ENCODE peak calls at places on chromosomes 12 and 14, in four cellular contexts. L, N, W and P are unnamed samples.
A peak's percentile ranks its signal among the peaks of the same experiment; 100 is the strongest.

GRCh38 chr14:105739331-105740102 is 213.1 kb downstream of the TMEM121 start:
- DNase-seq in L (no peak), W (no peak), N (no peak), P (no peak)

GRCh38 chr12:1821805-1822204 is 1.4 kb downstream of the LRTM2 start:
- DNase-seq in L (no peak), N (peak; percentile 12), W (no peak), P (no peak)

GRCh38 chr12:60209933-60210332 is 614.1 kb downstream of the SLC16A7 start:
- DNase-seq in L (no peak), W (no peak), N (no peak), P (no peak)

GRCh38 chr14:43887523-43887922 is 619.6 kb downstream of the FSCB start:
- DNase-seq in N (no peak), L (no peak), W (no peak), P (no peak)

GRCh38 chr12:81461163-81461562 is 298.0 kb downstream of the PPFIA2 start:
- DNase-seq in N (no peak), W (no peak), L (no peak), P (no peak)

GRCh38 chr12:16155938-16156337 is 121.5 kb downstream of the SLC15A5 start:
- DNase-seq in L (no peak), W (no peak), N (no peak), P (no peak)

GRCh38 chr14:36781897-36782296 is 120.2 kb downstream of the PAX9 start:
- DNase-seq in W (no peak), L (no peak), N (no peak), P (no peak)

GRCh38 chr14:24897793-24898192 is 152.2 kb downstream of the STXBP6 start:
- DNase-seq in W (no peak), L (no peak), N (no peak), P (no peak)

GRCh38 chr14:53509845-53510244 is 356.7 kb upstream of the DDHD1 start:
- DNase-seq in N (no peak), L (no peak), W (no peak), P (no peak)

GRCh38 chr14:63727736-63728728 is at the start of gene SGPP1:
- DNase-seq in W (peak; percentile 65), N (peak; percentile 90), L (no peak), P (peak; percentile 85)

GRCh38 chr14:52801014-52801708 is 9.8 kb upstream of the GNPNAT1 start:
- DNase-seq in W (no peak), L (no peak), N (no peak), P (no peak)

GRCh38 chr14:20846560-20846959 is 43.9 kb upstream of the RNASE1 start:
- DNase-seq in W (no peak), L (no peak), N (no peak), P (no peak)

GRCh38 chr14:51304956-51305355 is 64.9 kb downstream of the TMX1 start:
- DNase-seq in N (no peak), L (no peak), W (no peak), P (peak; percentile 25)
- TF ChIP-seq RAD21 in N (no peak), L (no peak), W (no peak), P (no peak)

GRCh38 chr12:125341422-125341821 is 276.2 kb downstream of the AACS start:
- DNase-seq in W (no peak), N (no peak), L (no peak), P (no peak)
- TF ChIP-seq ESRRA in W (no peak), N (no peak), L (no peak), P (no peak)

GRCh38 chr12:3185260-3185870 is 108.2 kb downstream of the TSPAN9 start:
- DNase-seq in N (no peak), L (no peak), W (no peak), P (no peak)
- TF ChIP-seq CHD4 in N (no peak), L (no peak), W (no peak), P (no peak)

GRCh38 chr12:7439579-7440505 is 4.1 kb downstream of the CD163L1 start:
- DNase-seq in L (no peak), N (peak; percentile 70), W (no peak), P (peak; percentile 93)
- TF ChIP-seq RAD21 in L (no peak), N (peak; percentile 23), W (no peak), P (no peak)

GRCh38 chr12:101564912-101565311 is 29.9 kb upstream of the MYBPC1 start:
- DNase-seq in N (peak; percentile 22), L (no peak), W (no peak), P (peak; percentile 31)

GRCh38 chr12:101563197-101563596 is 31.6 kb upstream of the MYBPC1 start:
- DNase-seq in N (no peak), L (no peak), W (no peak), P (no peak)

GRCh38 chr12:101566318-101566717 is 28.5 kb upstream of the MYBPC1 start:
- DNase-seq in L (no peak), N (no peak), W (peak; percentile 16), P (no peak)

GRCh38 chr12:101570022-101570421 is 24.7 kb upstream of the MYBPC1 start:
- DNase-seq in L (no peak), N (no peak), W (peak; percentile 81), P (no peak)

DNA sequence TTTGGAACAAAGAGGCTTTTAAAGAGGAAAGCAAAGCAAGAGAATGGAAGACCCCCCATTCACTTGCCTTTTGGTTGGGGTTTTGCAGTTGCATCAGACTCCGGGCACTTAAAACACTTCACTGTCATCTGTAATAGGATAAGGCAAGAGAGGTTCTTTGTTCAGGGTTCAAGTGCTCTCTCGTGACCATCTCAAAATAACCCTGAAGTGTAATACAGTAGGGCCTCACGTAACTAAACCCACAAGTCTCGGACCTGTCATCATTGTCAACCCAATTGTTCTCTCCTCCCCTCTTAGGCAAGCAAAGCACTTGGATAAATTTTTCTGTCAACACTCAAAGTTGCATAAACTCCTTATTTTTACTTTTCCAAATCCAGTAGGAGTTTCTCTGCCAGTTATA is 26.9 kb upstream of the MYBPC1 start:
- DNase-seq in W (no peak), L (no peak), N (no peak), P (no peak)
- TF ChIP-seq ESRRA in W (no peak), L (no peak), N (no peak), P (no peak)

GRCh38 chr14:85444685-85445084 is 85.3 kb upstream of the FLRT2 start:
- DNase-seq in N (no peak), L (no peak), W (no peak), P (no peak)
- TF ChIP-seq CHD4 in N (no peak), L (no peak), W (no peak), P (no peak)

DNA sequence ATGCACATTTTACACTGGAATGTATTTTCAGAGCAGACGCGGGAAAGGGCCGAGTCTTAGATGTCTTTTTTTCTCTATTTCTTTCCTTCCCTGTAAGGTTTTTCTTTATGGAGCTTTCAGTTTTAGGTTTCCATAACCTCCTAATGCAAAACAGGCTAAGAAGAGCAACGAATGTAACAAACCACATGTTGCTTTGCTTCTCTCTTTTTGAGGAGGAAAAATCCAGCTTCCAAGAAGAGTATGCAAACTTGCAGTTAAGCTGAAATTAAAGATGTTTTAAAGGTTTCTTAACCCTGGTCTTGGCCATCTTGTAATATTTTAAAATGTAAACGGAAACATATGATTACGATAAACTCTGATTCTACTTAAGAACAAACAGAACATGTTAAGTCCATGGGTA is 86.9 kb downstream of the PRICKLE1 start:
- DNase-seq in L (no peak), W (no peak), N (no peak), P (no peak)
- TF ChIP-seq RAD21 in L (no peak), W (no peak), N (no peak), P (no peak)